ENCODE peak calls at places on chromosome 14, in nine cellular contexts. D is kidney epithelial cell; K is brain microvascular endothelial cell; J is AG10803; O is CD8-positive, alpha-beta T cell; W is cardiac fibroblast; U is astrocyte of the spinal cord; X is SJSA1; F is A549. H is an unnamed sample.

GRCh38 chr14:75909630-75910029 is 72.2 kb downstream of the TGFB3 start:
- DNase-seq in F (no peak), X (no peak), D (no peak), O (no peak), K (no peak), U (no peak), W (no peak), J (no peak), H (no peak)

GRCh38 chr14:78633747-78634146 is 463.6 kb downstream of the NRXN3 start:
- DNase-seq in W (no peak), D (no peak), K (no peak), F (no peak), O (no peak), U (no peak), X (no peak), J (no peak), H (no peak)

GRCh38 chr14:66636240-66636639 is 128.3 kb downstream of the GPHN start:
- DNase-seq in U (no peak), J (no peak), F (no peak), K (no peak), X (no peak), D (no peak), W (no peak), O (no peak), H (no peak)

GRCh38 chr14:94089479-94089878 is 8.4 kb downstream of the IFI27L1 start:
- DNase-seq in U (no peak), K (no peak), X (no peak), J (no peak), O (no peak), D (no peak), W (no peak), F (no peak), H (no peak)

GRCh38 chr14:36293824-36294223 is 26.6 kb downstream of the MBIP start:
- DNase-seq in X (no peak), W (peak), K (peak), D (no peak), U (no peak), F (no peak), J (peak), O (no peak), H (peak)

GRCh38 chr14:55448146-55448614 is 7.8 kb upstream of the TBPL2 start:
- DNase-seq in W (peak), K (peak), U (peak), O (no peak), J (peak), F (peak), D (peak), X (peak), H (peak)

GRCh38 chr14:38039526-38039925 is 168.2 kb upstream of the SSTR1 start:
- DNase-seq in U (no peak), X (no peak), W (no peak), F (no peak), K (no peak), D (no peak), J (peak), O (no peak), H (no peak)

GRCh38 chr14:49754570-49755097 is 13.3 kb upstream of the KLHDC2 start:
- DNase-seq in J (no peak), D (no peak), U (no peak), F (no peak), X (no peak), W (no peak), K (no peak), O (no peak), H (no peak)

GRCh38 chr14:56555921-56556570 is 23.6 kb upstream of the TMEM260 start:
- DNase-seq in W (peak), X (no peak), D (peak), F (peak), K (no peak), U (peak), O (no peak), J (peak), H (peak)

GRCh38 chr14:63323148-63323547 is 4.4 kb upstream of the GPHB5 start:
- DNase-seq in D (no peak), U (no peak), J (no peak), W (peak), F (no peak), X (no peak), K (no peak), O (no peak), H (no peak)

GRCh38 chr14:41785696-41786095 is 179.0 kb downstream of the LRFN5 start:
- DNase-seq in J (no peak), K (no peak), O (no peak), F (no peak), W (no peak), D (no peak), U (no peak), X (no peak), H (no peak)

GRCh38 chr14:75430106-75430505 is 2.3 kb downstream of the JDP2 start:
- DNase-seq in K (no peak), X (no peak), O (no peak), D (no peak), F (no peak), W (peak), J (peak), U (no peak), H (no peak)

GRCh38 chr14:45906257-45906656 is 653.3 kb upstream of the MIS18BP1 start:
- DNase-seq in D (peak), J (no peak), U (no peak), K (no peak), O (no peak), X (no peak), F (no peak), W (no peak), H (no peak)

GRCh38 chr14:70107309-70107708 is 81.4 kb downstream of the SLC8A3 start:
- DNase-seq in X (no peak), K (no peak), J (no peak), U (no peak), F (no peak), O (no peak), D (no peak), W (no peak), H (no peak)

GRCh38 chr14:58878740-58879139 is 241.0 kb downstream of the DACT1 start:
- DNase-seq in J (no peak), K (peak), D (no peak), F (no peak), W (no peak), U (no peak), O (no peak), X (no peak), H (no peak)

GRCh38 chr14:102187583-102188001 is 47.9 kb downstream of the WDR20 start:
- DNase-seq in O (no peak), F (no peak), U (no peak), X (no peak), K (no peak), W (no peak), J (peak), D (no peak), H (no peak)

GRCh38 chr14:39884091-39884490 is 451.9 kb upstream of the FBXO33 start:
- DNase-seq in X (no peak), J (no peak), U (no peak), D (no peak), O (no peak), K (no peak), F (no peak), W (no peak), H (no peak)

GRCh38 chr14:38103542-38104225 is 104.0 kb upstream of the SSTR1 start:
- DNase-seq in W (no peak), D (no peak), O (no peak), X (no peak), J (no peak), K (no peak), U (no peak), F (no peak), H (no peak)

GRCh38 chr14:83290447-83290846 is 1756.8 kb upstream of the SEL1L start:
- DNase-seq in J (no peak), F (no peak), W (no peak), O (no peak), K (no peak), D (no peak), U (no peak), X (no peak), H (no peak)

GRCh38 chr14:103356151-103356766 is 22.2 kb downstream of the EIF5 start:
- DNase-seq in O (no peak), F (no peak), X (no peak), W (no peak), U (no peak), D (no peak), K (no peak), J (no peak), H (no peak)

GRCh38 chr14:32033516-32033915 is 43.6 kb upstream of the ARHGAP5 start:
- DNase-seq in O (no peak), J (no peak), W (no peak), X (no peak), D (no peak), U (no peak), K (no peak), F (no peak), H (no peak)

GRCh38 chr14:93984070-93984469 is 7.7 kb upstream of the ASB2 start:
- DNase-seq in U (no peak), K (peak), F (no peak), O (no peak), D (no peak), J (peak), W (peak), X (no peak), H (no peak)

GRCh38 chr14:81728447-81728846 is 194.8 kb upstream of the SEL1L start:
- DNase-seq in W (no peak), O (no peak), F (no peak), U (no peak), D (no peak), X (no peak), K (no peak), J (no peak), H (no peak)

GRCh38 chr14:100887728-100888335 is 15.7 kb downstream of the RTL1 start:
- DNase-seq in K (no peak), O (no peak), J (no peak), D (no peak), W (no peak), X (no peak), U (no peak), F (no peak), H (no peak)

DNA sequence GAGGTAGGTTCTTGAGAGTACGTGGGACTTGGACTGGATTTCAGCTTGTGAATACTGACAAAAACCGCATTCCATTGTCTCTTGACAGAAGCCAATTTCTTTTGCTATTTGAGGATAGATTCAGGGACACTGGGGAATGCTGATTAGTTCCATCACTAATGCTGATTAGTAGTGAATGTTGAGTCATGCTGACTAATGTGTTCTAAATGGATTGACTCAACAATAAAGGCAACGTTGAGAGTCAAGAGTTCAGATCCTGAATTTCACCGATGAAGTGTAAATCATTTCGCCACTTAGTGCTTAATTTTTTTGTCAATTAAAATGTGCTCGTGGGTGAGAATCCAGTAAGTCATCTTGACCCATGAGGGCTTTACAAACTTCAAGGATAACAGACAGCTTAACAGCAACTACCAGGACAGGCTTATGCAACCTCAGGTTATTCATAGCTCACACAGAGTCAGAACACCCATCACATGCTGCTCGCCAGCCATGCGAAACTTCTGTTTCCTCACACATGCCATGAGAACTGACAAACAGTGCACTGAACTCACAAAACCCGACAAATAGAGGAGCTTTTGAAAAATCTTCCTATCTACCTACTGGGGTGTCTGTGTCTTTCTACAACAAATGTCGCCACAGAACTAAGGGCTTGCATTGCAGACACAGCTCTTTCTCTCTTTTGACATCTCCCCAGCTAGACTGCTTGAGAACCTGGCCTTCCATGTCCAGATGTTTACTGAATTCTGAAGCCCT is 316.5 kb downstream of the ZFP36L1 start:
- DNase-seq in J (peak), O (no peak), D (peak), U (peak), F (no peak), W (peak), K (peak), X (peak), H (peak)
- H3K4me3 ChIP-seq in J (no peak), O (no peak), D (no peak), U (no peak), F (no peak), W (no peak), K (no peak), X (no peak), H (no peak)

DNA sequence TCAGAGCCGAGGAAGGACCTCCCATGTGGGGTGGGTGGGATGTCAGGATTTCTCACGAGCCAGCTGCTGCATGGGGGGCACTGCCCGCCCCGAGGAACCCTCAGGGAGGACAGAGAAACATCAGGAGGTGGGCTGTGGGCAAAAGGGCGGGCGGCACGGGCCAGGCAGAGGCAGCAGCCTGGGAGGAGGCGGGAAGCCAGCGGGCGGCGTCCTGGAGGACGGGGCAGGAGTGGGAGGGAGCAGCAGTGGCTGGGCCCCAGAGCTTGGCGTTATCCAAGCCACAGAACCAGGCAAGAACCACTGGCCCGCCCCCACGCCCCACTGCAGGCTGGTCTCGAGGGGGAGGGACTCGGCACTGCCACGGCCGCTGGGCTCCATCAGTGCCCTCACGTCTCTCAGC is 2.4 kb downstream of the C14orf180 start:
- DNase-seq in J (no peak), X (no peak), D (no peak), U (no peak), F (no peak), W (no peak), O (no peak), K (no peak), H (no peak)
- H3K4me3 ChIP-seq in J (no peak), X (no peak), D (no peak), U (no peak), F (no peak), W (no peak), O (no peak), K (no peak), H (no peak)

DNA sequence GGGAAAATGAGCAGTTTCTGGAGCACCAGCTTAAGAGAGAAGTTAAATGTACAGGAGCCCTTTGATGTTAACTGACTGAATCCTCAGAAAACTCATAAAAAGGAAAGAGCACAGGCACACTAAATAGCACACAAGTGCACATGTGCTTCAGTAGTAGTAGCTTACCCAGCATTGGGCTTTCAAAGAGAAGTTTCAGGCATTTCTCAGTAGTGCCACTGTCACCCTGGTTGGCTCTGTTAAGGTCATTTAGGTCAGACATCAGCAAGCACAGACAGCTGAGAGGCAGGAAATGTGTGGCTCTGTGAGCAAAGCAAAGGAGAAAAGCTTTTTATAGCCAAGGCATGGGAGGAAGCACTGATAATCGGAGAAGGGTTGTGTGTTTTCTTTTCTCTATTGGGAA is 96.3 kb upstream of the HIF1A start:
- DNase-seq in W (no peak), O (no peak), F (no peak), X (peak), K (no peak), D (no peak), U (no peak), J (no peak), H (no peak)
- H3K4me3 ChIP-seq in W (no peak), O (no peak), F (no peak), X (no peak), K (no peak), D (no peak), U (no peak), J (no peak), H (no peak)

GRCh38 chr14:68247281-68247680 is 427.7 kb downstream of the RAD51B start:
- DNase-seq in U (no peak), D (no peak), X (no peak), W (no peak), F (no peak), O (no peak), K (no peak), J (no peak), H (no peak)
- H3K4me3 ChIP-seq in U (no peak), D (no peak), X (no peak), W (no peak), F (no peak), O (no peak), K (no peak), J (no peak), H (no peak)

GRCh38 chr14:20798932-20799331 is 3.7 kb downstream of the RNASE1 start:
- DNase-seq in K (no peak), X (no peak), J (no peak), D (no peak), O (no peak), F (no peak), U (no peak), W (no peak), H (no peak)
- H3K4me3 ChIP-seq in K (no peak), X (no peak), J (no peak), D (no peak), O (no peak), F (no peak), U (no peak), W (no peak), H (no peak)

DNA sequence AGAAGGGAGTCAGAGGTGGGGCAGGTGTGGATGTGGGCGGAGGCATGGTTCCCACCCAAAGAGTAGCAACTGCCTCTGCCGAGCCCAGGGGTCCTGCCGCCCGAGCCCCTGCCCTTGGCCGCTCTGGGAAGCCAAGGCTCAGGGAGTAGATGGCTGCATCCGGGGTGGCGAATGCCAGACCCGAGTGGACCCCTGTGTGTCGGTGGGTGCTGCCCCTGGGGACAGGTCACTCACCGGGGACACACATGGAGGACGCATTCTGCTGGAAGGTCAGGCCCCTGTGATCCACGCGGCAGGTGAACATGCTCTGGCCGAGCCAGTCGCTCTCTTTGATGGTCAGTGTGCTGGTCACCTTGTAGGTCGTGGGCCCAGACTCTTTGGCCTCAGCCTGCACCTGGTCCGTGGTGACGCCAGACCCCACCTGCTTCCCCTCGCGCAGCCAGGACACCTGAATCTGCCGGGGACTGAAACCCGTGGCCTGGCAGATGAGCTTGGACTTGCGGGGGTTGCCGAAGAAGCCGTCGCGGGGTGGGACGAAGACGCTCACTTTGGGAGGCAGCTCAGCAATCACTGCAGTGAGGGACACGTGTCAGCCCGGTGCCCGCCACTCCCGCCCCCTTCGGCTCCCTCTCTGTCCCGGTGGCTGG is 329.0 kb downstream of the TMEM121 start:
- DNase-seq in K (no peak), U (no peak), D (no peak), W (no peak), X (no peak), O (peak), F (no peak), J (no peak), H (no peak)
- H3K4me3 ChIP-seq in K (no peak), U (no peak), D (no peak), W (no peak), X (no peak), O (no peak), F (no peak), J (no peak), H (no peak)

DNA sequence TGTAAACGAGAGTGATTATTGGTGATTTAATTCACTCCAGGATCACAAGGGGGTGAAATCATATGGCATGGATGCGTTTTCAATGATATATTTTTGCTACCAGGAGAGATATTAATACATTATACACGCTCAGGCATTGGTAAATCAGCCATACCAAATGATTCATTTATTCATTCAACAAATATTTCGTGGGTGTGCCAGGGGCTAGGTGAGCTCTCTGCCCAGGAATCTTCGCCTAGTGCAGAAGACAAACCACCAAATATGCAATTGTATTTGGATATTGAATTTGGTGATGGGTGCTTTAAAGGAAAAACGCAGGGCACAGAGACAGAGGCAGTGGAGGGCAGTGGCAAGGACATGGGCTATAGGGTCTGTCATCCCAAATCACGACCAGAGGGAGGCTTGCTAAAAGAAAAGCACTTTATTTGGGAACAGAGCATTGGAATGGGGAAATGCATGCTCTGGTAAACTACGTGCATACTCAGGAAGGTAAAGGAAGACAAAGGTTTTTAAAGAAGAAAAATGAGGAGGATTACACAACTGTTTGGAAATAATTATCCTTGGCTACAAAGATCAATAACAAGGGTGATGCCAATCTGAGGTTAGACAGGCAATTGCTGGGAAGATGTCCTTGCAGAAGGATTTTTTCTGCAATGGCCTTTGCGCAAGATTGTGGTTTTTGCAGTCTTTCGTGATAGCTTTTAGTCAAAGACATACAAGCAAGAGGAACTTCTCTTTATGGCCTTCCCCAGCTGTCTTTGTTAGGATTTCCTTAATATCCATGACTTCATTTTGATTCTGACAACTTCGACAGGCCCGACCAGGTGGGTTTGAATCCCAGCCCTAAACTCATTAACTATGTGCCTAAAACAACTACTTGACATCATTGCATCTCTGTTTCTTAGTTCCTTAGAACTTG is 13.6 kb upstream of the VRK1 start:
- DNase-seq in K (no peak), O (no peak), D (no peak), J (peak), X (no peak), U (no peak), W (no peak), F (no peak), H (no peak)
- H3K4me3 ChIP-seq in K (no peak), O (no peak), D (no peak), J (no peak), X (no peak), U (no peak), W (no peak), F (no peak), H (no peak)

H was measured in retinal pigment epithelial cell.